ENCODE peak calls at places on chromosomes 12 and 14, in seven cellular contexts. J is neuronal stem cell, C is IMR-90, P is trophoblast cell, E is mesendoderm, O is mesenchymal stem cell, Z is H1. D is an unnamed sample.

GRCh38 chr14:50447491-50447890 is 50.8 kb upstream of the CDKL1 start:
- DNase-seq in E (no peak), O (no peak), C (peak), Z (no peak), J (no peak), P (peak), D (no peak)

GRCh38 chr14:22383515-22384166 is 205.4 kb downstream of the DAD1 start:
- DNase-seq in O (no peak), Z (no peak), J (no peak), P (no peak), C (no peak), E (no peak), D (no peak)

GRCh38 chr12:27336254-27336653 is 3.6 kb downstream of the BMAL2 start:
- DNase-seq in O (no peak), C (no peak), P (peak), J (no peak), Z (no peak), E (no peak), D (no peak)

GRCh38 chr14:80850197-80850814 is 91.2 kb downstream of the CEP128 start:
- DNase-seq in E (peak), J (peak), P (peak), C (peak), O (peak), Z (no peak), D (no peak)

GRCh38 chr14:77265187-77265515 is 5.9 kb downstream of the NGB start:
- DNase-seq in P (no peak), Z (no peak), E (no peak), O (no peak), J (no peak), C (no peak), D (no peak)

GRCh38 chr14:72448212-72448611 is 445.7 kb downstream of the DPF3 start:
- DNase-seq in C (no peak), J (no peak), Z (no peak), P (no peak), O (no peak), E (no peak), D (no peak)

GRCh38 chr12:120444676-120445075 is 1.5 kb downstream of the TRIAP1 start:
- DNase-seq in Z (no peak), O (no peak), C (no peak), E (no peak), P (no peak), J (no peak), D (no peak)

GRCh38 chr12:48128800-48129199 is 9.6 kb downstream of the PFKM start:
- DNase-seq in C (peak), O (peak), J (no peak), Z (no peak), E (peak), P (no peak), D (no peak)

GRCh38 chr12:117101953-117102833 is 3.0 kb upstream of the TESC start:
- DNase-seq in Z (no peak), J (peak), C (no peak), E (no peak), P (no peak), O (no peak), D (no peak)

GRCh38 chr12:104413330-104413729 is 43.4 kb upstream of the CHST11 start:
- DNase-seq in J (no peak), Z (no peak), C (no peak), E (no peak), O (no peak), P (no peak), D (no peak)

GRCh38 chr14:20743556-20743955 is 2.1 kb upstream of the EDDM3A start:
- DNase-seq in J (no peak), O (no peak), C (no peak), P (peak), Z (no peak), E (no peak), D (no peak)

GRCh38 chr14:101046071-101046470 is 142.5 kb upstream of the RTL1 start:
- DNase-seq in P (no peak), O (no peak), J (no peak), Z (no peak), C (no peak), E (no peak), D (no peak)
- H2BK120ac ChIP-seq in P (no peak), O (no peak), J (no peak), Z (no peak), C (no peak), E (no peak), D (no peak)

DNA sequence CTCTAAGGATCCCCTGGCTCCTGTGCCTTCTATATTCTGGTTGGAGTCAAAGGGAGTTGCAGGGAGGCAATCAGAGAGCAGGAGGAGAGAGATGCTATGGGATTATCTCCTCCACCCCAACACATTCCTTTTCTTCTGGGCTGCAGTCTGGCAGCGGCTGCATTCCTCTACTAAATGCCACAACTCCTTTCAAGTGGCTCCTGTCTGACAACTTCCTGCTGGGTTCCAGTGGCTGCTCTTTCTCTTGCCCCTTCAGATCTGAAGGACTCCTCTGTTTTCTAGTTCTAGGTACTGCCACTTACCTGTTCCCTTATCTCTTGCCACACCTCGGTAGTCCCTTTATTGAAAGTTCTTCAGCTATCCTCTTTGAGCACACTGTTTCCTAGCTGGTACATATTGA is 425.0 kb downstream of the SNAPC1 start:
- DNase-seq in P (no peak), O (no peak), C (no peak), E (peak), Z (no peak), J (peak), D (peak)
- H2BK120ac ChIP-seq in P (no peak), O (no peak), C (no peak), E (no peak), Z (no peak), J (no peak), D (no peak)

GRCh38 chr12:109899783-109900751 is at the start of gene TCHP:
- DNase-seq in J (peak), P (peak), O (peak), C (peak), Z (peak), E (peak), D (peak)
- H2BK120ac ChIP-seq in J (no peak), P (no peak), O (no peak), C (peak), Z (no peak), E (no peak), D (no peak)

GRCh38 chr12:115305867-115306266 is 621.9 kb upstream of the TBX3 start:
- DNase-seq in E (no peak), J (no peak), P (no peak), O (no peak), C (no peak), Z (no peak), D (no peak)
- H2BK120ac ChIP-seq in E (no peak), J (no peak), P (no peak), O (no peak), C (no peak), Z (no peak), D (no peak)

GRCh38 chr14:74261288-74261687 is 22.0 kb downstream of the VSX2 start:
- DNase-seq in Z (no peak), J (no peak), O (no peak), P (no peak), E (no peak), C (no peak), D (no peak)

GRCh38 chr14:74258705-74259035 is 19.4 kb downstream of the VSX2 start:
- DNase-seq in Z (peak), C (no peak), E (no peak), O (no peak), P (no peak), J (no peak), D (no peak)

GRCh38 chr14:74262076-74262475 is 22.8 kb downstream of the VSX2 start:
- DNase-seq in Z (no peak), C (no peak), P (no peak), J (no peak), O (no peak), E (no peak), D (no peak)

GRCh38 chr14:74259513-74259912 is 20.3 kb downstream of the VSX2 start:
- DNase-seq in C (no peak), E (no peak), P (no peak), Z (no peak), O (no peak), J (no peak), D (no peak)

DNA sequence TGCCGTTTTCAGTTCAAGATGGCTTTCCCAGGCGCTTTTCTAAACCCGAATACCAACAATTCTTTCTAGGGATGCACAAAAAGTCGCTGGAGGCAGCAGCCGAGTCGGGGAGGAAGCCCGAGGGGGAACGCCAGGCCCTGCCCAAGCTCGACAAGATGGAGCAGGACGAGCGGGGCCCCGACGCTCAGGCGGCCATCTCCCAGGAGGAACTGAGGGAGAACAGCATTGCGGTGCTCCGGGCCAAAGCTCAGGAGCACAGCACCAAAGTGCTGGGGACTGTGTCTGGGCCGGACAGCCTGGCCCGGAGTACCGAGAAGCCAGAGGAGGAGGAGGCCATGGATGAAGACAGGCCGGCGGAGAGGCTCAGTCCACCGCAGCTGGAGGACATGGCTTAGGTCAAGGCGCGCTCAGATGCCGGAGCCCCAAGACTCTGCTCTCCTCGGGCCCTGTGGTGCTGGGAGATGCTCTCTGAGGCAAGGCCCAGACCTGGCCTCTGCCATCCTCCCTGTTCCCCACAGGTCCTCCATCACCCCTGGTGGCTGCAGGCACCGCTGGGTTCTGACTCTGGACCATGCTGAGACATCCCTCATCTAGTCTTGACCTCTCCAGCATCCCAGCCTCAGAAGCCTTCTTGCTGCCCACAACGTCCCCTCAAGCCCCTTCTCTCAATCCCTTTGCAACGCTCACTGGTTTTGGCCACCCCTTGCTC is 21.4 kb downstream of the VSX2 start:
- DNase-seq in E (no peak), O (no peak), J (no peak), C (no peak), Z (no peak), P (no peak), D (no peak)
- H2BK120ac ChIP-seq in E (no peak), O (no peak), J (no peak), C (no peak), Z (no peak), P (no peak), D (no peak)

GRCh38 chr12:11805680-11806079 is 156.2 kb downstream of the ETV6 start:
- DNase-seq in Z (no peak), C (no peak), P (peak), O (no peak), J (no peak), E (no peak), D (no peak)

GRCh38 chr12:11804130-11804529 is 154.7 kb downstream of the ETV6 start:
- DNase-seq in E (no peak), Z (no peak), P (no peak), O (no peak), C (no peak), J (no peak), D (no peak)

GRCh38 chr12:11807453-11807852 is 158.0 kb downstream of the ETV6 start:
- DNase-seq in P (no peak), E (no peak), J (no peak), Z (no peak), O (no peak), C (no peak), D (no peak)

GRCh38 chr12:11801643-11802042 is 152.2 kb downstream of the ETV6 start:
- DNase-seq in E (no peak), O (no peak), J (no peak), C (no peak), P (peak), Z (no peak), D (no peak)

DNA sequence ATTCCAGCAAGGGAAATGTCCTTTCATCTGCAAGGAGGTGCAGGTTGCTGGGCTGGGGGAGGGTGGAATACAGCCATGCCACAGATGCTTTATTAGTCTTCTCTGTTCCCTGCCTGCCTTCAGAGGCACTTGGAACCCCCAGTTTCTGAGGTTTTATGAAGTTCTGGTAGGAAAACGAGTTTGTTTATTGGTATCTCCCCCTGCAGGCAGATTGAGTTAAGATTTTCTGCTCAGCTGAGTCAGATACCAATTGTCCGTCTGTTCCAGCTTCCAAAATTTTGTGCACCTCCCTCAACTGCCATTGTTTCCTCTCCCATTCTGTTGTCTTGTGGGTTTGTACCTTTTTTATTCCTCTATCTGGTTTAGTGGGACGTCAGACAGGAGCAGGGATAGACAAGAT is 155.6 kb downstream of the ETV6 start:
- DNase-seq in J (no peak), P (no peak), Z (no peak), O (no peak), E (no peak), C (no peak), D (no peak)
- H2BK120ac ChIP-seq in J (no peak), P (no peak), Z (no peak), O (no peak), E (no peak), C (no peak), D (no peak)

GRCh38 chr12:56029666-56030293 is 8.9 kb downstream of the IKZF4 start:
- DNase-seq in O (peak), J (no peak), E (peak), P (peak), Z (peak), C (peak), D (peak)

GRCh38 chr12:56029166-56029519 is 8.3 kb downstream of the IKZF4 start:
- DNase-seq in P (peak), J (no peak), O (no peak), E (no peak), Z (no peak), C (peak), D (no peak)

GRCh38 chr12:56032006-56032405 is 9.7 kb upstream of the RPS26 start:
- DNase-seq in C (no peak), Z (no peak), O (no peak), P (no peak), E (no peak), J (no peak), D (no peak)

DNA sequence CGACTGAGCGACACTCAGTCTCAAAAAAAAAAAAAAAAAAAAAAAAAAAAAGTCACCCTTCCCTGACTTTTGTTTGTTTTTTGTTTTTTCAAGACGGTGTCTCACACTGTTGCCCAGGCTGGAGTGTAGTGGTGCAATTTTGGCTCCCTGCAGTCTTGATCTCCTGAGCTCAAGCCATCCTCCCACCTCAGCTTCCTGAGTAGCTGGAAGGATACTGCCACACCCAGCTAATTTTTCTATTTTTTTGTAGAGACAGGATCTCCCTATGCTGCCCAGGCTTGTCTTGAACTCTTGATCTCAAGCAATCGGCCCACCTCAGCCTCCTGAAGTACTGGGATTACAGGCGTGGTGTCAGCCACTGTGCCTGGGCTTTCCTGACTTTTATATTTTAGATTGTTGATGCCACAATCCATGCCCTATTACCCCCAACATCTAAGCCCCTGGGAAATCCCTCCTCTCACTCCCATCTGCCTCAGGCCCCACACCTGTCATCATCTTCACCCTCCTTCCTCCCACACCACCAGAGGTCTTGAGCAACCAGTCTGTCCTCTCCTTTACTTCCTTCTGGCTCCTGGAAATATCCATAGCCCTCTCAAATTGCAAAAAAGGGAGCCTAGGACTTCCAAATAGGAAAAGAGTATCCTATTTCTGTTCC is 7.8 kb downstream of the IKZF4 start:
- DNase-seq in P (no peak), Z (no peak), E (no peak), J (no peak), C (no peak), O (no peak), D (no peak)
- H2BK120ac ChIP-seq in P (no peak), Z (no peak), E (no peak), J (no peak), C (no peak), O (no peak), D (no peak)